ENCODE peak calls at places on chromosome 10, in four cellular contexts. W is HCT116, S is K562, D is HepG2. H is an unnamed sample.

GRCh38 chr10:43594944-43595589 is 11.2 kb upstream of the ZNF485 start:
- DNase-seq in W (no peak), D (no peak), S (peak; percentile 62), H (no peak)

GRCh38 chr10:26743091-26743490 is 45.6 kb downstream of the PDSS1 start:
- DNase-seq in D (no peak), W (no peak), S (no peak), H (no peak)

GRCh38 chr10:62092301-62092990 is 176.2 kb downstream of the RTKN2 start:
- DNase-seq in W (no peak), D (no peak), S (no peak), H (no peak)

GRCh38 chr10:79022565-79023488 is 45.9 kb upstream of the ZMIZ1 start:
- DNase-seq in S (peak; percentile 83), W (peak; percentile 35), D (peak; percentile 65), H (no peak)

GRCh38 chr10:5508786-5509185 is 9.4 kb upstream of the CALML5 start:
- DNase-seq in S (no peak), W (no peak), D (no peak), H (no peak)

GRCh38 chr10:24357344-24358021 is 148.5 kb downstream of the KIAA1217 start:
- DNase-seq in D (no peak), S (no peak), W (no peak), H (no peak)

GRCh38 chr10:72762042-72762441 is 70.1 kb downstream of the MCU start:
- DNase-seq in S (no peak), D (no peak), W (no peak), H (no peak)

GRCh38 chr10:128468462-128468861 is 342.2 kb upstream of the MKI67 start:
- DNase-seq in S (no peak), W (no peak), D (no peak), H (no peak)

GRCh38 chr10:5684971-5685763 is 529 bp downstream of the TASOR2 start:
- DNase-seq in D (peak; percentile 53), S (peak; percentile 88), W (peak; percentile 47), H (no peak)

GRCh38 chr10:52092390-52092789 is 221.7 kb upstream of the DKK1 start:
- DNase-seq in S (no peak), W (no peak), D (no peak), H (no peak)

GRCh38 chr10:29501692-29502091 is 133.1 kb downstream of the SVIL start:
- DNase-seq in W (peak; percentile 59), S (no peak), D (no peak), H (no peak)

GRCh38 chr10:133176546-133176945 is 16.5 kb downstream of the KNDC1 start:
- DNase-seq in W (no peak), S (no peak), D (no peak), H (no peak)

GRCh38 chr10:5947471-5948207 is 29.7 kb downstream of the IL15RA start:
- DNase-seq in W (no peak), S (no peak), D (no peak), H (no peak)

GRCh38 chr10:97081621-97082235 is 104.0 kb downstream of the SLIT1 start:
- DNase-seq in D (peak; percentile 30), W (peak; percentile 34), S (peak; percentile 74), H (peak; percentile 45)

GRCh38 chr10:79048639-79049550 is 19.9 kb upstream of the ZMIZ1 start:
- DNase-seq in D (no peak), S (no peak), W (no peak), H (no peak)

GRCh38 chr10:63769367-63769766 is 248.2 kb downstream of the REEP3 start:
- DNase-seq in W (no peak), S (no peak), D (no peak), H (no peak)

GRCh38 chr10:124075116-124075955 is 18.1 kb downstream of the CHST15 start:
- DNase-seq in S (no peak), D (no peak), W (no peak), H (no peak)

GRCh38 chr10:1488970-1489548 is 248.3 kb downstream of the ADARB2 start:
- DNase-seq in D (no peak), S (no peak), W (no peak), H (no peak)

GRCh38 chr10:133042061-133042460 is 45.7 kb upstream of the ADGRA1 start:
- DNase-seq in S (no peak), D (no peak), W (no peak), H (no peak)

GRCh38 chr10:132701846-132702190 is 84.1 kb downstream of the NKX6-2 start:
- DNase-seq in W (no peak), S (no peak), D (no peak), H (no peak)

GRCh38 chr10:126843299-126843934 is 61.8 kb upstream of the DOCK1 start:
- DNase-seq in D (no peak), S (no peak), W (no peak), H (no peak)

GRCh38 chr10:131636841-131637724 is 263.7 kb upstream of the PPP2R2D start:
- DNase-seq in S (no peak), D (no peak), W (no peak), H (no peak)

GRCh38 chr10:5012595-5012994 is 8.9 kb upstream of the AKR1C2 start:
- DNase-seq in S (no peak), W (no peak), D (no peak), H (no peak)

GRCh38 chr10:131444862-131445461 is 133.4 kb upstream of the TCERG1L start:
- DNase-seq in D (no peak), W (no peak), S (no peak), H (no peak)

GRCh38 chr10:35040761-35041501 is 49.2 kb downstream of the CUL2 start:
- DNase-seq in W (peak; percentile 75), D (no peak), S (no peak), H (no peak)

GRCh38 chr10:108360187-108360586 is 1195.7 kb upstream of the SORCS1 start:
- DNase-seq in D (no peak), S (no peak), W (no peak), H (no peak)

GRCh38 chr10:62993121-62993520 is 140.0 kb upstream of the NRBF2 start:
- DNase-seq in D (no peak), S (no peak), W (no peak), H (no peak)

GRCh38 chr10:122159159-122159970 is 111.7 kb upstream of the BTBD16 start:
- DNase-seq in W (no peak), D (no peak), S (no peak), H (no peak)

GRCh38 chr10:14812271-14812670 is 25.6 kb downstream of the CDNF start:
- DNase-seq in D (peak; percentile 74), W (no peak), S (peak; percentile 37), H (no peak)

GRCh38 chr10:21497177-21497807 is 28.2 kb downstream of the SKIDA1 start:
- DNase-seq in S (peak; percentile 57), D (peak; percentile 88), W (peak; percentile 82), H (no peak)

GRCh38 chr10:48659790-48660189 is 24.9 kb upstream of the WDFY4 start:
- DNase-seq in S (no peak), D (no peak), W (no peak), H (no peak)

GRCh38 chr10:103153765-103154197 is 39.3 kb downstream of the NT5C2 start:
- DNase-seq in W (no peak), S (no peak), D (peak; percentile 29), H (no peak)

GRCh38 chr10:14904864-14905263 is 26.2 kb downstream of the SUV39H2 start:
- DNase-seq in D (no peak), S (no peak), W (no peak), H (no peak)

GRCh38 chr10:33441561-33441960 is 107.1 kb upstream of the NRP1 start:
- DNase-seq in D (no peak), S (no peak), W (no peak), H (no peak)

GRCh38 chr10:61845950-61846268 is 55.6 kb upstream of the ARID5B start:
- DNase-seq in S (no peak), W (no peak), D (no peak), H (no peak)

DNA sequence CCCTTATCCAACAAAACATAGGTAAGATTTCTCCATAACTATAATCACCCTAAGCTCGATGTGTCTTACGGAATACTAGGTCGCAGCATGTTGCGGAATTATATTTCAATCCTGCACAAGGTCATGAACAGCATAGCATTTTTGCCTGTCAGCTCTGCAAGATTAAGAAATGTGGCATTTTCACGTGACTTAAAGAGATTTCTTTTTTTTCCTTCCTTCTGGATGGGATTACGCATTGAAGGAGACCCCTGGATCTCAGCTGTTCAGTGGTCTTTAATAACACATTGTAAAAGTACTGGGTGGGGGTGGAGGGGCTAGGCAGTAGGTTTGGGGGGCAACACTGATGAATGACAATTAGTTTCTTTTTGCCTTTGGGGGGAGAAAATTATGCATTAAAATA is 106.7 kb downstream of the CUBN start:
- DNase-seq in D (no peak), S (no peak), W (no peak), H (no peak)
- H3K27ac ChIP-seq in D (no peak overlapping the region), S (no peak overlapping the region), W (no peak overlapping the region), H (peak overlapping the region; percentile 99)

DNA sequence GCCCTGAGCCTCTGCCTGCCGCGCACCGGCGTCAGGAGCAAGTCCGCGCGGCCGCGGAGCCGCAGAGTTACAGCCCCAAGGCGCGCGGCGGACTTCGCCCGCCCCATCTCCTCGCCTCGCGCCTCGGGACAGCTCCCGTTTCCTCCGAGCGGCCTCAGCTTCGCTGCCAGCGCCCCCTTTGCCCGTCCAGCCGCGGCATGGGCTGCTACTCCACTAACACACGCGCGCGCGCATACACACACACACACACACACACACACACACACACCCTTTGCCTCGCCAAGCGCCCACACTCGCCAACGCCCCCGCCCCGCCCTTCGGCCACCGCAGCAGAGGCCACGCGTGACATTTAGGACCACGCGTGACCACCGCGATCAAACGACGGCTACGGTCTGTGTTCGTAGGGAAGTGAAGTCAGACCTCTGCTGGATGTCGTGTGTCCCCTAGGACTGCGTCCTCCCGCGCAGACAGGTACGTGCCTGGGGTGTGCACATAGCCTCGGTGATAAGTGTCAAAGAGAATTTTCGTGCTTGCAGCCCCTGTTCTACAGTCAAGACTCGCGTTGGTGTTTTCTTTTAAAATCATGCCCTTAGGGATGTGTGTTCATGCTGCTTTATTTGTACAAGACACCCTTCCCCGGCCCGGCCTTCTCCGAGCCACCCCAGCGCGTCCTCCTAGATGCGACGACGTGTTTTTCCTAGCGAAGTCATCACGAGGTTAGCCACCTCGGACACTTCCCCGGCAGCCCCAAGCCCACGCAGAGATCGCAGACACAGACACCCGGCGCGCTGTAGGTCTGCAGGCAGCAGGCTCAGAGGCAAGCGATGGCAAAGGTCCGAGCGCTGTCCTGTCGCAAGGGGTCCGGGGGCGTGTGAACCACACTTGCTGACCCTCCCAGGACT is 890 bp downstream of the MKX start:
- DNase-seq in S (no peak), W (no peak), D (no peak), H (no peak)
- TF ChIP-seq CTCF in S (no peak), W (no peak), D (no peak), H (no peak)

DNA sequence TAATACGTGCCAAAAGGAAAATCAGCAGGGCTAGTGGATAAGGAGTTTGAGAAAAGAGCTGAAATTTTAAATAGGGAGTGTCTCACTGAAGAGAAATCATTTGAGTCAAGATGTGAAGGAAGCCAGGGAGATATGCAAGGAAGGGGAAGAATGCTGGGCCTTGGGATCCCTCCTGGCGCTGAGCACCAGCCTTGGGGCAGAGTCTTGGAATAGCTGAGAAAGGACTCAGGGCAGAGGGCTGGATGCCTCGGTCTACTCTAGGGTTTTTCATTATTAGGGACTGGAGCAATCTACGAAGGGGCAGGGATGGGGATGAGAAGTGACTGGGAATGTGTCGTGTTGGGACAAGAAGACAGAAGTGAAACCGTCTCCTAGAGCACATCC is 484 bp downstream of the ZWINT start:
- DNase-seq in W (no peak), S (no peak), D (no peak), H (no peak)
- TF ChIP-seq TCF7L2 in W (no peak), S (no peak), D (no peak), H (no peak)

GRCh38 chr10:18400911-18401260 is 250.5 kb downstream of the NSUN6 start:
- DNase-seq in S (no peak), D (no peak), W (no peak), H (no peak)
- H3K27ac ChIP-seq in S (no peak overlapping the region), D (no peak overlapping the region), W (no peak overlapping the region), H (no peak overlapping the region)